ENCODE peak calls at places on chromosomes 16 and 17, in five cellular contexts. N is RWPE2; Z is stimulated activated CD8-positive, alpha-beta memory T cell treated with anti-CD3 and anti-CD28 coated beads, Interleukin-15, amount 100 ng/mL, for 24 hours; I is Caco-2; S is OCI-LY7. A is an unnamed sample.

GRCh38 chr16:56600398-56600999 is 7.9 kb upstream of the MT2A start:
- DNase-seq in Z (no peak), I (peak), N (no peak), S (peak), A (peak)

GRCh38 chr16:69186642-69187386 is at the start of gene SNTB2:
- DNase-seq in Z (peak), S (peak), I (peak), N (peak), A (peak)

GRCh38 chr17:70050192-70050591 is 24.8 kb upstream of the KCNJ16 start:
- DNase-seq in Z (no peak), S (no peak), I (no peak), N (no peak), A (no peak)

GRCh38 chr16:48903054-48903453 is 293.1 kb upstream of the N4BP1 start:
- DNase-seq in S (no peak), I (no peak), Z (no peak), N (no peak), A (no peak)

GRCh38 chr17:80313160-80313829 is 52.6 kb downstream of the RNF213 start:
- DNase-seq in I (no peak), S (no peak), Z (no peak), N (no peak), A (no peak)

GRCh38 chr17:80812362-80813088 is 179.1 kb upstream of the CHMP6 start:
- DNase-seq in S (no peak), N (peak), I (peak), Z (no peak), A (no peak)

GRCh38 chr16:66421891-66422290 is 5.2 kb upstream of the BEAN1 start:
- DNase-seq in N (no peak), S (no peak), Z (no peak), I (no peak), A (no peak)

GRCh38 chr16:27344707-27345106 is 30.9 kb downstream of the IL4R start:
- DNase-seq in N (no peak), Z (no peak), S (no peak), I (no peak), A (no peak)

GRCh38 chr16:87593710-87594258 is 8.5 kb upstream of the JPH3 start:
- DNase-seq in I (no peak), N (no peak), S (no peak), Z (no peak), A (no peak)

GRCh38 chr17:66493283-66494019 is 191.0 kb downstream of the PRKCA start:
- DNase-seq in Z (no peak), I (no peak), N (no peak), S (no peak), A (no peak)